ENCODE peak calls at places on chromosomes 5 and 9, in four cellular contexts. B, Z, D and S are unnamed samples.

GRCh38 chr5:154593091-154593490 is 115.1 kb upstream of the HAND1 start:
- DNase-seq in B (no peak), Z (no peak), D (no peak), S (no peak)

GRCh38 chr9:99464568-99464967 is 242.5 kb downstream of the SEC61B start:
- DNase-seq in B (no peak), Z (no peak), D (no peak), S (no peak)

GRCh38 chr5:53118879-53119278 is 9.3 kb upstream of the MOCS2 start:
- DNase-seq in B (no peak), Z (no peak), D (no peak), S (no peak)

GRCh38 chr5:149681922-149682321 is 48.2 kb upstream of the PPARGC1B start:
- DNase-seq in B (no peak), Z (no peak), D (no peak), S (no peak)

GRCh38 chr5:35284364-35284763 is 54.1 kb upstream of the PRLR start:
- DNase-seq in B (no peak), Z (no peak), D (no peak), S (no peak)

GRCh38 chr5:53418844-53419243 is 61.6 kb upstream of the FST start:
- DNase-seq in B (peak), Z (no peak), D (no peak), S (no peak)

GRCh38 chr9:130555968-130556367 is 23.4 kb upstream of the FUBP3 start:
- DNase-seq in B (no peak), Z (no peak), D (no peak), S (peak)

GRCh38 chr5:24539625-24540024 is 105.2 kb downstream of the CDH10 start:
- DNase-seq in B (no peak), Z (peak), D (no peak), S (no peak)

GRCh38 chr5:79284852-79285251 is 48.9 kb downstream of the JMY start:
- DNase-seq in B (no peak), Z (no peak), D (no peak), S (no peak)

GRCh38 chr5:132388244-132389050 is 18.9 kb downstream of the SLC22A5 start:
- DNase-seq in B (peak), Z (no peak), D (no peak), S (peak)

GRCh38 chr9:89750117-89750551 is 145.3 kb downstream of the GADD45G start:
- DNase-seq in B (no peak), Z (no peak), D (peak), S (no peak)

GRCh38 chr9:125861405-125862063 is 114.4 kb downstream of the PBX3 start:
- DNase-seq in B (no peak), Z (no peak), D (no peak), S (no peak)